ENCODE peak calls at places on chromosome 11, in four cellular contexts. One of them, this sample, is unnamed.

GRCh38 chr11:2567026-2567671 is 122.3 kb downstream of the KCNQ1 start:
- DNase-seq in cardiac fibroblast: no peak
- DNase-seq in lower lobe of right lung: peak
- DNase-seq in AG10803: no peak
- DNase-seq in this sample: no peak

GRCh38 chr11:60913793-60914619 is at the start of gene TMEM109:
- DNase-seq in cardiac fibroblast: peak
- DNase-seq in lower lobe of right lung: peak
- DNase-seq in AG10803: peak
- DNase-seq in this sample: peak

GRCh38 chr11:35138606-35138948 is 394 bp upstream of the CD44 start:
- DNase-seq in cardiac fibroblast: no peak
- DNase-seq in lower lobe of right lung: no peak
- DNase-seq in AG10803: no peak
- DNase-seq in this sample: no peak

GRCh38 chr11:2424811-2425495 is 19.4 kb downstream of the TRPM5 start:
- DNase-seq in cardiac fibroblast: no peak
- DNase-seq in lower lobe of right lung: no peak
- DNase-seq in AG10803: no peak
- DNase-seq in this sample: no peak

GRCh38 chr11:95301497-95301896 is 70.5 kb upstream of the SESN3 start:
- DNase-seq in cardiac fibroblast: no peak
- DNase-seq in lower lobe of right lung: peak
- DNase-seq in AG10803: peak
- DNase-seq in this sample: peak

GRCh38 chr11:46336781-46337180 is 10.5 kb upstream of the DGKZ start:
- DNase-seq in cardiac fibroblast: peak
- DNase-seq in lower lobe of right lung: peak
- DNase-seq in AG10803: peak
- DNase-seq in this sample: peak

GRCh38 chr11:6650104-6650503 is 5.5 kb downstream of the DCHS1 start:
- DNase-seq in cardiac fibroblast: no peak
- DNase-seq in lower lobe of right lung: no peak
- DNase-seq in AG10803: no peak
- DNase-seq in this sample: no peak

GRCh38 chr11:58914821-58915543 is 24.3 kb upstream of the GLYATL1 start:
- DNase-seq in cardiac fibroblast: peak
- DNase-seq in lower lobe of right lung: no peak
- DNase-seq in AG10803: no peak
- DNase-seq in this sample: peak

GRCh38 chr11:27678242-27678641 is 22.0 kb downstream of the BDNF start:
- DNase-seq in cardiac fibroblast: peak
- DNase-seq in lower lobe of right lung: no peak
- DNase-seq in AG10803: no peak
- DNase-seq in this sample: no peak

GRCh38 chr11:44763111-44763820 is 36.5 kb downstream of the TSPAN18 start:
- DNase-seq in cardiac fibroblast: peak
- DNase-seq in lower lobe of right lung: no peak
- DNase-seq in AG10803: no peak
- DNase-seq in this sample: peak

GRCh38 chr11:81470446-81470845 is 1263.2 kb downstream of the FAM181B start:
- DNase-seq in cardiac fibroblast: no peak
- DNase-seq in lower lobe of right lung: no peak
- DNase-seq in AG10803: no peak
- DNase-seq in this sample: no peak

GRCh38 chr11:132862918-132863317 is 669.4 kb downstream of the OPCML start:
- DNase-seq in cardiac fibroblast: no peak
- DNase-seq in lower lobe of right lung: no peak
- DNase-seq in AG10803: no peak
- DNase-seq in this sample: no peak

GRCh38 chr11:115660072-115660805 is 156.0 kb upstream of the CADM1 start:
- DNase-seq in cardiac fibroblast: no peak
- DNase-seq in lower lobe of right lung: no peak
- DNase-seq in AG10803: no peak
- DNase-seq in this sample: no peak

GRCh38 chr11:3853935-3854659 is 1.4 kb upstream of the STIM1 start:
- DNase-seq in cardiac fibroblast: no peak
- DNase-seq in lower lobe of right lung: peak
- DNase-seq in AG10803: no peak
- DNase-seq in this sample: no peak

GRCh38 chr11:71987521-71987920 is 11.2 kb upstream of the IL18BP start:
- DNase-seq in cardiac fibroblast: no peak
- DNase-seq in lower lobe of right lung: no peak
- DNase-seq in AG10803: no peak
- DNase-seq in this sample: no peak

GRCh38 chr11:73760066-73760679 is 701 bp downstream of the RAB6A start:
- DNase-seq in cardiac fibroblast: peak
- DNase-seq in lower lobe of right lung: peak
- DNase-seq in AG10803: peak
- DNase-seq in this sample: peak

GRCh38 chr11:105937331-105937730 is 84.7 kb downstream of the MSANTD4 start:
- DNase-seq in cardiac fibroblast: peak
- DNase-seq in lower lobe of right lung: no peak
- DNase-seq in AG10803: no peak
- DNase-seq in this sample: peak

GRCh38 chr11:47906066-47906465 is 57.9 kb upstream of the NUP160 start:
- DNase-seq in cardiac fibroblast: no peak
- DNase-seq in lower lobe of right lung: no peak
- DNase-seq in AG10803: no peak
- DNase-seq in this sample: no peak

GRCh38 chr11:9180784-9181183 is 84.4 kb downstream of the DENND5A start:
- DNase-seq in cardiac fibroblast: peak
- DNase-seq in lower lobe of right lung: no peak
- DNase-seq in AG10803: peak
- DNase-seq in this sample: peak

GRCh38 chr11:107565219-107565937 is at the start of gene ALKBH8:
- DNase-seq in cardiac fibroblast: peak
- DNase-seq in lower lobe of right lung: peak
- DNase-seq in AG10803: peak
- DNase-seq in this sample: peak

GRCh38 chr11:24406389-24406788 is 90.5 kb upstream of the LUZP2 start:
- DNase-seq in cardiac fibroblast: no peak
- DNase-seq in lower lobe of right lung: no peak
- DNase-seq in AG10803: no peak
- DNase-seq in this sample: no peak

GRCh38 chr11:14974723-14975587 is 2.8 kb upstream of the CALCA start:
- DNase-seq in cardiac fibroblast: peak
- DNase-seq in lower lobe of right lung: no peak
- DNase-seq in AG10803: peak
- DNase-seq in this sample: peak

GRCh38 chr11:1546536-1547466 is 25.3 kb downstream of the DUSP8 start:
- DNase-seq in cardiac fibroblast: peak
- DNase-seq in lower lobe of right lung: no peak
- DNase-seq in AG10803: no peak
- DNase-seq in this sample: no peak

GRCh38 chr11:8384199-8384821 is 120.6 kb upstream of the LMO1 start:
- DNase-seq in cardiac fibroblast: peak
- DNase-seq in lower lobe of right lung: peak
- DNase-seq in AG10803: peak
- DNase-seq in this sample: peak

GRCh38 chr11:86374586-86374985 is at the start of gene CCDC81:
- DNase-seq in cardiac fibroblast: no peak
- DNase-seq in lower lobe of right lung: peak
- DNase-seq in AG10803: no peak
- DNase-seq in this sample: peak

GRCh38 chr11:103652013-103652412 is 384.4 kb upstream of the DDI1 start:
- DNase-seq in cardiac fibroblast: peak
- DNase-seq in lower lobe of right lung: no peak
- DNase-seq in AG10803: no peak
- DNase-seq in this sample: peak

GRCh38 chr11:27839226-27839913 is 139.1 kb upstream of the BDNF start:
- DNase-seq in cardiac fibroblast: peak
- DNase-seq in lower lobe of right lung: no peak
- DNase-seq in AG10803: peak
- DNase-seq in this sample: peak

GRCh38 chr11:26806209-26806608 is 84.3 kb upstream of the SLC5A12 start:
- DNase-seq in cardiac fibroblast: peak
- DNase-seq in lower lobe of right lung: no peak
- DNase-seq in AG10803: peak
- DNase-seq in this sample: peak

GRCh38 chr11:2271077-2271326 is 614 bp upstream of the ASCL2 start:
- DNase-seq in cardiac fibroblast: no peak
- DNase-seq in lower lobe of right lung: peak
- DNase-seq in AG10803: no peak
- DNase-seq in this sample: no peak

GRCh38 chr11:20025331-20025840 is 134.9 kb downstream of the DBX1 start:
- DNase-seq in cardiac fibroblast: no peak
- DNase-seq in lower lobe of right lung: no peak
- DNase-seq in AG10803: no peak
- DNase-seq in this sample: no peak

GRCh38 chr11:28919194-28919593 is 811.0 kb downstream of the METTL15 start:
- DNase-seq in cardiac fibroblast: no peak
- DNase-seq in lower lobe of right lung: no peak
- DNase-seq in AG10803: no peak
- DNase-seq in this sample: no peak

GRCh38 chr11:68028802-68029475 is 1.5 kb upstream of the NDUFS8 start:
- DNase-seq in cardiac fibroblast: peak
- DNase-seq in lower lobe of right lung: no peak
- DNase-seq in AG10803: peak
- DNase-seq in this sample: no peak

GRCh38 chr11:100528872-100529416 is 158.1 kb upstream of the ARHGAP42 start:
- DNase-seq in cardiac fibroblast: no peak
- DNase-seq in lower lobe of right lung: no peak
- DNase-seq in AG10803: no peak
- DNase-seq in this sample: no peak

GRCh38 chr11:100525197-100525596 is 161.9 kb upstream of the ARHGAP42 start:
- DNase-seq in cardiac fibroblast: no peak
- DNase-seq in lower lobe of right lung: no peak
- DNase-seq in AG10803: no peak
- DNase-seq in this sample: no peak

DNA sequence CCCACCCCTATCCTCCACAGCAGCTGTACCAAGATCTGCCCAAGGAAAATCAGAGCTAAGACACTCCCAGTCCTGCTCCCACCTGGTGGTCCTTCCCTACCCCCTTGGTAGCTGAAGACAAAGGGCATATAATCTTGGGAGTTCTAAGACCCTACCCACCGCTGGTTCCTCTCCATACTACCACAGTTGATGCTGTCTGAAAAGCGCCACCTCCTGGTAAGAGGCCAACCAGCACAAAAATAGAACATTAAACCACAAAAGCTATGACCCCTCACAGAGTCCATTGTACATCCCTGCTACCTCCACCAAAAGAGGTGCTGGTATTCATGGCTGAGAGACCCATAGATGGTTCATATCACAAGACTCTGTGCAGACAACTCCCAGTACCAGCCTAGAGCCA is 161.5 kb upstream of the ARHGAP42 start:
- DNase-seq in cardiac fibroblast: no peak
- DNase-seq in lower lobe of right lung: no peak
- DNase-seq in AG10803: no peak
- DNase-seq in this sample: no peak
- TF ChIP-seq CTCF in cardiac fibroblast: peak
- TF ChIP-seq CTCF in lower lobe of right lung: no peak
- TF ChIP-seq CTCF in AG10803: no peak
- TF ChIP-seq CTCF in this sample: no peak

GRCh38 chr11:69163842-69164241 is 8.1 kb downstream of the SMIM38 start:
- DNase-seq in cardiac fibroblast: no peak
- DNase-seq in lower lobe of right lung: no peak
- DNase-seq in AG10803: no peak
- DNase-seq in this sample: no peak
- TF ChIP-seq CTCF in cardiac fibroblast: no peak
- TF ChIP-seq CTCF in lower lobe of right lung: no peak
- TF ChIP-seq CTCF in AG10803: no peak
- TF ChIP-seq CTCF in this sample: no peak

DNA sequence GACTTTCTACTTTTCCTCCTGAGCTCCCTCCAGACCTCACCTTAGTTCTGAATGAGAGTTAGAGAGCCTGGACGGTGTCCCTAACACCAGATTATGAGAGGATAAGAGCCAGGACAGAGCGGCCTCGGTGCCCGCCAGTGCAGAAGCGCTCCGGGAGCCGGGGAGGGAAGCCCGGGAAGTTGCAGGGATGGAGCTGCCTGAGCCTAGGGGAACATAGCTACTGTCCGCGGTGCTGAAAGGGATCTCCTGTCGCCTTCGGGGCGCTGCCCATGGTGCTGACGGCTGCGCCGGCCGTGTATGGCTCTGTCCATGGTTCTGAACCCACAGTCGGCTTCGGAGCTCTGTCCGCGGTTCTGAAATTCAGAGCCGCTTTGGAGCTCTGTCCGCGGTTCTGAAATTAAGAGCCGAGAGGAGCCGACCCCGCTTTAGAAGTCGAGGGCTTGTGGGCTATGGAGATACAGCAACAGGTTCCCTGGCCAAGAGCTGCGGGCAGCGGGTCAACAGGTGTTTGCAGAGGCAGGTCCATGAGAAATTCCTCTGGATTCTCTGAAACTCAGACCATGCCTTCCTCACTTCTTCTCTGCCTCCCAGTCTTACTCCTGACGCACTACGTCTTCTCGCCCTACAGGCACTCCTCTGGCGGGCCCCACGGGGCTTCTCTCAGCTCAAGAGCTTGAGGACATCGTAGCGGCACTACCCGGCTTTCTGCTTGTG is 814 bp downstream of the NPAS4 start:
- DNase-seq in cardiac fibroblast: peak
- DNase-seq in lower lobe of right lung: peak
- DNase-seq in AG10803: peak
- DNase-seq in this sample: peak
- TF ChIP-seq CTCF in cardiac fibroblast: no peak
- TF ChIP-seq CTCF in lower lobe of right lung: no peak
- TF ChIP-seq CTCF in AG10803: no peak
- TF ChIP-seq CTCF in this sample: no peak

GRCh38 chr11:113774174-113774503 is 647 bp upstream of the ZW10 start:
- DNase-seq in cardiac fibroblast: no peak
- DNase-seq in lower lobe of right lung: no peak
- DNase-seq in AG10803: no peak
- DNase-seq in this sample: no peak

GRCh38 chr11:113782134-113782533 is 2.5 kb downstream of the CLDN25 start:
- DNase-seq in cardiac fibroblast: no peak
- DNase-seq in lower lobe of right lung: no peak
- DNase-seq in AG10803: no peak
- DNase-seq in this sample: no peak

GRCh38 chr11:113781682-113782081 is 2.1 kb downstream of the CLDN25 start:
- DNase-seq in cardiac fibroblast: no peak
- DNase-seq in lower lobe of right lung: no peak
- DNase-seq in AG10803: no peak
- DNase-seq in this sample: no peak

GRCh38 chr11:113779496-113779895 is at the start of gene CLDN25:
- DNase-seq in cardiac fibroblast: no peak
- DNase-seq in lower lobe of right lung: no peak
- DNase-seq in AG10803: no peak
- DNase-seq in this sample: no peak

GRCh38 chr11:113778111-113778910 is 1.3 kb upstream of the CLDN25 start:
- DNase-seq in cardiac fibroblast: peak
- DNase-seq in lower lobe of right lung: no peak
- DNase-seq in AG10803: peak
- DNase-seq in this sample: peak
- TF ChIP-seq CTCF in cardiac fibroblast: no peak
- TF ChIP-seq CTCF in lower lobe of right lung: no peak
- TF ChIP-seq CTCF in AG10803: no peak
- TF ChIP-seq CTCF in this sample: no peak

GRCh38 chr11:125724125-125724524 is 22.0 kb upstream of the PATE1 start:
- DNase-seq in cardiac fibroblast: peak
- DNase-seq in lower lobe of right lung: no peak
- DNase-seq in AG10803: peak
- DNase-seq in this sample: peak
- TF ChIP-seq CTCF in cardiac fibroblast: peak
- TF ChIP-seq CTCF in lower lobe of right lung: no peak
- TF ChIP-seq CTCF in AG10803: peak
- TF ChIP-seq CTCF in this sample: peak